ENCODE peak calls at places on chromosomes 11 and 22, in eight cellular contexts. G is pancreas; I is NCI-H1105; U is OCI-LY7; P is EL; B is SW 1271; Q is Jurkat, Clone E6-1; E is NCI-H2171 treated with DMSO at 0.1 percent for 48 hours. V is an unnamed sample.

GRCh38 chr11:115919341-115920086 is 415.3 kb upstream of the CADM1 start:
- DNase-seq in G (no peak), I (no peak), U (no peak), P (no peak), B (no peak), Q (no peak), E (no peak), V (no peak)

GRCh38 chr11:58685973-58686720 is 45.6 kb downstream of the GLYAT start:
- DNase-seq in G (no peak), I (no peak), U (no peak), P (no peak), B (no peak), Q (no peak), E (no peak), V (no peak)

GRCh38 chr11:8914661-8915018 is 3.7 kb downstream of the AKIP1 start:
- DNase-seq in G (no peak), I (no peak), U (no peak), P (no peak), B (no peak), Q (no peak), E (no peak), V (no peak)

GRCh38 chr22:20015971-20016733 is 471 bp downstream of the ARVCF start:
- DNase-seq in G (peak), I (peak), U (peak), P (peak), B (peak), Q (no peak), E (peak), V (no peak)

GRCh38 chr11:72838691-72839305 is 24.6 kb downstream of the ATG16L2 start:
- DNase-seq in G (no peak), I (no peak), U (no peak), P (no peak), B (no peak), Q (no peak), E (no peak), V (no peak)

GRCh38 chr22:41525450-41526225 is 18.6 kb downstream of the POLR3H start:
- DNase-seq in G (no peak), I (no peak), U (no peak), P (no peak), B (no peak), Q (no peak), E (no peak), V (no peak)

GRCh38 chr11:134517621-134518293 is 105.7 kb upstream of the B3GAT1 start:
- DNase-seq in G (no peak), I (no peak), U (no peak), P (no peak), B (no peak), Q (no peak), E (no peak), V (no peak)

GRCh38 chr11:46362146-46363030 is 15.1 kb downstream of the DGKZ start:
- DNase-seq in G (no peak), I (no peak), U (peak), P (no peak), B (no peak), Q (no peak), E (no peak), V (no peak)

GRCh38 chr11:96307748-96308133 is 35.3 kb downstream of the MAML2 start:
- DNase-seq in G (no peak), I (no peak), U (no peak), P (peak), B (peak), Q (no peak), E (no peak), V (no peak)